ENCODE peak calls at places on chromosomes 4 and X, in seven cellular contexts. A is cardiac fibroblast, J is IMR-90, G is left ventricle myocardium inferior, C is AG04450, N is esophagus muscularis mucosa, Z is type B pancreatic cell. M is an unnamed sample.

GRCh38 chrX:111168314-111168713 is 72.3 kb downstream of the PAK3 start:
- DNase-seq in Z (no peak), G (no peak), N (no peak), C (no peak), J (peak), A (peak), M (peak)

GRCh38 chrX:150185766-150186165 is 177.4 kb upstream of the MAMLD1 start:
- DNase-seq in G (no peak), A (no peak), Z (no peak), N (peak), J (no peak), C (no peak), M (no peak)

GRCh38 chr4:26152051-26152450 is 168.8 kb upstream of the RBPJ start:
- DNase-seq in G (no peak), A (no peak), N (no peak), J (no peak), Z (no peak), C (no peak), M (no peak)

GRCh38 chr4:71027611-71028010 is 34.2 kb downstream of the DCK start:
- DNase-seq in J (no peak), N (no peak), C (no peak), G (no peak), Z (no peak), A (no peak), M (no peak)

GRCh38 chr4:122710434-122711308 is 21.8 kb upstream of the BBS12 start:
- DNase-seq in C (no peak), J (peak), G (no peak), Z (no peak), N (no peak), A (peak), M (no peak)

GRCh38 chr4:55345980-55346850 is at the start of gene SRD5A3:
- DNase-seq in N (peak), A (peak), Z (peak), G (peak), J (peak), C (no peak), M (peak)

GRCh38 chrX:77003956-77004355 is 443.2 kb upstream of the FGF16 start:
- DNase-seq in Z (no peak), N (no peak), J (no peak), C (no peak), A (peak), G (no peak), M (no peak)

GRCh38 chrX:47189906-47190305 is 3.7 kb upstream of the UBA1 start:
- DNase-seq in N (no peak), C (no peak), G (no peak), A (no peak), Z (no peak), J (no peak), M (no peak)

GRCh38 chr4:16225139-16225538 is 1.1 kb downstream of the TAPT1 start:
- DNase-seq in G (no peak), J (peak), A (peak), Z (no peak), N (no peak), C (no peak), M (no peak)

GRCh38 chrX:139828037-139828436 is 104.8 kb downstream of the ATP11C start:
- DNase-seq in N (no peak), C (no peak), Z (no peak), A (peak), J (no peak), G (no peak), M (no peak)

GRCh38 chrX:21355831-21356230 is 18.4 kb upstream of the CNKSR2 start:
- DNase-seq in J (no peak), C (no peak), G (no peak), N (no peak), A (no peak), Z (no peak), M (no peak)

GRCh38 chr4:123616970-123617392 is 220.4 kb downstream of the SPRY1 start:
- DNase-seq in A (peak), N (no peak), J (no peak), G (peak), Z (no peak), C (no peak), M (no peak)

GRCh38 chr4:170047774-170048354 is 21.7 kb upstream of the MFAP3L start:
- DNase-seq in N (no peak), J (peak), C (peak), Z (no peak), G (no peak), A (peak), M (peak)

GRCh38 chrX:43663173-43663572 is 7.1 kb downstream of the MAOA start:
- DNase-seq in J (no peak), G (no peak), N (no peak), Z (no peak), A (no peak), C (no peak), M (no peak)

GRCh38 chr4:61924131-61924530 is 724.0 kb downstream of the ADGRL3 start:
- DNase-seq in A (no peak), C (no peak), Z (no peak), J (no peak), N (no peak), G (no peak), M (no peak)
- TF ChIP-seq CTCF in A (no peak), C (no peak), Z (no peak), J (no peak), N (no peak), G (no peak), M (no peak)

GRCh38 chr4:100576570-100576969 is 58.7 kb upstream of the EMCN start:
- DNase-seq in G (no peak), C (no peak), J (no peak), A (no peak), Z (no peak), N (no peak), M (no peak)
- TF ChIP-seq CTCF in G (no peak), C (no peak), J (no peak), A (no peak), Z (no peak), N (no peak), M (no peak)

GRCh38 chr4:32462944-32463343 is 1742.8 kb downstream of the PCDH7 start:
- DNase-seq in C (no peak), Z (no peak), N (no peak), G (no peak), J (peak), A (peak), M (peak)
- TF ChIP-seq CTCF in C (peak), Z (peak), N (no peak), G (peak), J (peak), A (peak), M (no peak)

GRCh38 chr4:27692868-27693634 is 832.4 kb downstream of the STIM2 start:
- DNase-seq in N (no peak), A (no peak), Z (no peak), G (no peak), C (no peak), J (no peak), M (no peak)

GRCh38 chr4:27692098-27692679 is 831.5 kb downstream of the STIM2 start:
- DNase-seq in J (peak), Z (no peak), N (no peak), C (no peak), A (peak), G (no peak), M (peak)
- TF ChIP-seq CTCF in J (peak), Z (peak), N (no peak), C (peak), A (peak), G (peak), M (peak)

M was measured in MCF 10A.